ENCODE peak calls at places on chromosomes 3 and 15, in nine cellular contexts. One of them, this sample, is unnamed.

GRCh38 chr3:125443923-125444322 is 68.8 kb upstream of the ZNF148 start:
- DNase-seq in fibroblast of the aortic adventitia: peak; percentile 78
- DNase-seq in psoas muscle: no peak
- DNase-seq in nephron progenitor cell: no peak
- DNase-seq in adrenal gland: no peak
- DNase-seq in fibroblast of lung: peak; percentile 96
- DNase-seq in CD8-positive, alpha-beta T cell: no peak
- DNase-seq in progenitor cell of endocrine pancreas: no peak
- DNase-seq in heart right ventricle: no peak
- DNase-seq in this sample: peak; percentile 67

GRCh38 chr3:134298281-134298680 is 47.6 kb upstream of the RYK start:
- DNase-seq in fibroblast of the aortic adventitia: no peak
- DNase-seq in psoas muscle: no peak
- DNase-seq in nephron progenitor cell: no peak
- DNase-seq in adrenal gland: no peak
- DNase-seq in fibroblast of lung: no peak
- DNase-seq in CD8-positive, alpha-beta T cell: no peak
- DNase-seq in progenitor cell of endocrine pancreas: no peak
- DNase-seq in heart right ventricle: no peak
- DNase-seq in this sample: no peak

GRCh38 chr3:166362698-166363097 is 525.5 kb upstream of the BCHE start:
- DNase-seq in fibroblast of the aortic adventitia: no peak
- DNase-seq in psoas muscle: no peak
- DNase-seq in nephron progenitor cell: no peak
- DNase-seq in adrenal gland: no peak
- DNase-seq in fibroblast of lung: peak; percentile 22
- DNase-seq in CD8-positive, alpha-beta T cell: no peak
- DNase-seq in progenitor cell of endocrine pancreas: no peak
- DNase-seq in heart right ventricle: no peak
- DNase-seq in this sample: no peak

GRCh38 chr3:112032377-112032776 is 2.2 kb upstream of the TMPRSS7 start:
- DNase-seq in fibroblast of the aortic adventitia: no peak
- DNase-seq in psoas muscle: no peak
- DNase-seq in nephron progenitor cell: no peak
- DNase-seq in adrenal gland: peak; percentile 64
- DNase-seq in fibroblast of lung: no peak
- DNase-seq in CD8-positive, alpha-beta T cell: no peak
- DNase-seq in progenitor cell of endocrine pancreas: no peak
- DNase-seq in heart right ventricle: no peak
- DNase-seq in this sample: no peak

GRCh38 chr3:130711885-130712284 is 34.7 kb downstream of the PIK3R4 start:
- DNase-seq in fibroblast of the aortic adventitia: no peak
- DNase-seq in psoas muscle: no peak
- DNase-seq in nephron progenitor cell: no peak
- DNase-seq in adrenal gland: no peak
- DNase-seq in fibroblast of lung: no peak
- DNase-seq in CD8-positive, alpha-beta T cell: no peak
- DNase-seq in progenitor cell of endocrine pancreas: no peak
- DNase-seq in heart right ventricle: no peak
- DNase-seq in this sample: no peak

GRCh38 chr3:9124725-9125124 is 124.7 kb downstream of the SRGAP3 start:
- DNase-seq in fibroblast of the aortic adventitia: no peak
- DNase-seq in psoas muscle: no peak
- DNase-seq in nephron progenitor cell: no peak
- DNase-seq in adrenal gland: no peak
- DNase-seq in fibroblast of lung: no peak
- DNase-seq in CD8-positive, alpha-beta T cell: no peak
- DNase-seq in progenitor cell of endocrine pancreas: no peak
- DNase-seq in heart right ventricle: no peak
- DNase-seq in this sample: no peak

GRCh38 chr15:22871481-22872076 is 33.1 kb downstream of the NIPA2 start:
- DNase-seq in fibroblast of the aortic adventitia: no peak
- DNase-seq in psoas muscle: no peak
- DNase-seq in nephron progenitor cell: no peak
- DNase-seq in adrenal gland: no peak
- DNase-seq in fibroblast of lung: no peak
- DNase-seq in CD8-positive, alpha-beta T cell: no peak
- DNase-seq in progenitor cell of endocrine pancreas: no peak
- DNase-seq in heart right ventricle: no peak
- DNase-seq in this sample: no peak

GRCh38 chr3:59512066-59512465 is 462.2 kb upstream of the CFAP20DC start:
- DNase-seq in fibroblast of the aortic adventitia: no peak
- DNase-seq in psoas muscle: no peak
- DNase-seq in nephron progenitor cell: no peak
- DNase-seq in adrenal gland: no peak
- DNase-seq in fibroblast of lung: no peak
- DNase-seq in CD8-positive, alpha-beta T cell: no peak
- DNase-seq in progenitor cell of endocrine pancreas: no peak
- DNase-seq in heart right ventricle: no peak
- DNase-seq in this sample: no peak

GRCh38 chr3:8840556-8840955 is 71.1 kb upstream of the OXTR start:
- DNase-seq in fibroblast of the aortic adventitia: peak; percentile 65
- DNase-seq in psoas muscle: no peak
- DNase-seq in nephron progenitor cell: no peak
- DNase-seq in adrenal gland: no peak
- DNase-seq in fibroblast of lung: peak; percentile 39
- DNase-seq in CD8-positive, alpha-beta T cell: no peak
- DNase-seq in progenitor cell of endocrine pancreas: no peak
- DNase-seq in heart right ventricle: no peak
- DNase-seq in this sample: peak; percentile 45

GRCh38 chr15:50126072-50126471 is 7.0 kb upstream of the ATP8B4 start:
- DNase-seq in fibroblast of the aortic adventitia: no peak
- DNase-seq in psoas muscle: no peak
- DNase-seq in nephron progenitor cell: no peak
- DNase-seq in adrenal gland: no peak
- DNase-seq in fibroblast of lung: no peak
- DNase-seq in CD8-positive, alpha-beta T cell: no peak
- DNase-seq in progenitor cell of endocrine pancreas: no peak
- DNase-seq in heart right ventricle: no peak
- DNase-seq in this sample: no peak

GRCh38 chr15:59166601-59167265 is 39.9 kb upstream of the LDHAL6B start:
- DNase-seq in fibroblast of the aortic adventitia: no peak
- DNase-seq in psoas muscle: no peak
- DNase-seq in nephron progenitor cell: no peak
- DNase-seq in adrenal gland: no peak
- DNase-seq in fibroblast of lung: no peak
- DNase-seq in CD8-positive, alpha-beta T cell: no peak
- DNase-seq in progenitor cell of endocrine pancreas: no peak
- DNase-seq in heart right ventricle: no peak
- DNase-seq in this sample: no peak

GRCh38 chr3:137199678-137200077 is 241.9 kb downstream of the IL20RB start:
- DNase-seq in fibroblast of the aortic adventitia: no peak
- DNase-seq in psoas muscle: no peak
- DNase-seq in nephron progenitor cell: no peak
- DNase-seq in adrenal gland: no peak
- DNase-seq in fibroblast of lung: no peak
- DNase-seq in CD8-positive, alpha-beta T cell: no peak
- DNase-seq in progenitor cell of endocrine pancreas: no peak
- DNase-seq in heart right ventricle: no peak
- DNase-seq in this sample: no peak

GRCh38 chr3:67704322-67704721 is 49.9 kb upstream of the SUCLG2 start:
- DNase-seq in fibroblast of the aortic adventitia: no peak
- DNase-seq in psoas muscle: no peak
- DNase-seq in nephron progenitor cell: no peak
- DNase-seq in adrenal gland: no peak
- DNase-seq in fibroblast of lung: no peak
- DNase-seq in CD8-positive, alpha-beta T cell: no peak
- DNase-seq in progenitor cell of endocrine pancreas: no peak
- DNase-seq in heart right ventricle: no peak
- DNase-seq in this sample: no peak

GRCh38 chr15:101045835-101046691 is 126.9 kb downstream of the LRRK1 start:
- DNase-seq in fibroblast of the aortic adventitia: no peak
- DNase-seq in psoas muscle: no peak
- DNase-seq in nephron progenitor cell: no peak
- DNase-seq in adrenal gland: peak; percentile 16
- DNase-seq in fibroblast of lung: no peak
- DNase-seq in CD8-positive, alpha-beta T cell: no peak
- DNase-seq in progenitor cell of endocrine pancreas: peak; percentile 7
- DNase-seq in heart right ventricle: no peak
- DNase-seq in this sample: no peak

GRCh38 chr3:54853573-54854404 is 74.1 kb downstream of the LRTM1 start:
- DNase-seq in fibroblast of the aortic adventitia: peak; percentile 68
- DNase-seq in psoas muscle: peak; percentile 89
- DNase-seq in nephron progenitor cell: peak; percentile 91
- DNase-seq in adrenal gland: peak; percentile 87
- DNase-seq in fibroblast of lung: peak; percentile 70
- DNase-seq in CD8-positive, alpha-beta T cell: no peak
- DNase-seq in progenitor cell of endocrine pancreas: peak; percentile 77
- DNase-seq in heart right ventricle: peak; percentile 79
- DNase-seq in this sample: peak; percentile 68

GRCh38 chr3:12472000-12472399 is 12.3 kb upstream of the TSEN2 start:
- DNase-seq in fibroblast of the aortic adventitia: no peak
- DNase-seq in psoas muscle: no peak
- DNase-seq in nephron progenitor cell: no peak
- DNase-seq in adrenal gland: no peak
- DNase-seq in fibroblast of lung: no peak
- DNase-seq in CD8-positive, alpha-beta T cell: no peak
- DNase-seq in progenitor cell of endocrine pancreas: no peak
- DNase-seq in heart right ventricle: no peak
- DNase-seq in this sample: no peak

GRCh38 chr15:94667109-94667508 is 435.7 kb downstream of the MCTP2 start:
- DNase-seq in fibroblast of the aortic adventitia: no peak
- DNase-seq in psoas muscle: no peak
- DNase-seq in nephron progenitor cell: no peak
- DNase-seq in adrenal gland: no peak
- DNase-seq in fibroblast of lung: no peak
- DNase-seq in CD8-positive, alpha-beta T cell: no peak
- DNase-seq in progenitor cell of endocrine pancreas: no peak
- DNase-seq in heart right ventricle: no peak
- DNase-seq in this sample: no peak

GRCh38 chr15:94665687-94666441 is 434.5 kb downstream of the MCTP2 start:
- DNase-seq in fibroblast of the aortic adventitia: no peak
- DNase-seq in psoas muscle: no peak
- DNase-seq in nephron progenitor cell: no peak
- DNase-seq in adrenal gland: no peak
- DNase-seq in fibroblast of lung: no peak
- DNase-seq in CD8-positive, alpha-beta T cell: no peak
- DNase-seq in progenitor cell of endocrine pancreas: no peak
- DNase-seq in heart right ventricle: no peak
- DNase-seq in this sample: no peak

GRCh38 chr15:94671845-94672524 is 440.6 kb downstream of the MCTP2 start:
- DNase-seq in fibroblast of the aortic adventitia: no peak
- DNase-seq in psoas muscle: no peak
- DNase-seq in nephron progenitor cell: peak; percentile 22
- DNase-seq in adrenal gland: no peak
- DNase-seq in fibroblast of lung: peak; percentile 83
- DNase-seq in CD8-positive, alpha-beta T cell: no peak
- DNase-seq in progenitor cell of endocrine pancreas: no peak
- DNase-seq in heart right ventricle: no peak
- DNase-seq in this sample: peak; percentile 45

GRCh38 chr15:94670436-94671034 is 439.2 kb downstream of the MCTP2 start:
- DNase-seq in fibroblast of the aortic adventitia: peak; percentile 46
- DNase-seq in psoas muscle: no peak
- DNase-seq in nephron progenitor cell: no peak
- DNase-seq in adrenal gland: no peak
- DNase-seq in fibroblast of lung: peak; percentile 74
- DNase-seq in CD8-positive, alpha-beta T cell: no peak
- DNase-seq in progenitor cell of endocrine pancreas: no peak
- DNase-seq in heart right ventricle: no peak
- DNase-seq in this sample: peak; percentile 69

DNA sequence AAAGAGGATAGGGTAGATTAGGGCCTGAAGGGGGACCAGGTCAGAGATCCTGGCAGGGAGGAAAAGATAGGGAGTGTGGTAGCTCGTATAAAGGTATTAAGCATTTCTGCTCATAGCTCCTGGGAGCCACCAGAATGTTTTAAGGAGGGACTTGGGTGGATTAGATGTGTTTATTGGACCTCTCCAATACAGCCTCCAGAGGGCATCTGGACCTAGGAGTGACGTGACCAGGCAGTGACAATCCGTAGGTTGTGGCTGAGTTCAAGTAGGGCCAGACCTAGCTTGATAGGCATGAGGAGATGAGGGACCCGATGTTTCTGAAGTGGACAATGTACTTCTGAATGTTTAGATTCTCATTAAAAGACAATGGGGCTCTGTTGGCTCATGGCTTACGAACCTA is 435.2 kb downstream of the MCTP2 start:
- DNase-seq in fibroblast of the aortic adventitia: no peak
- DNase-seq in psoas muscle: no peak
- DNase-seq in nephron progenitor cell: no peak
- DNase-seq in adrenal gland: no peak
- DNase-seq in fibroblast of lung: no peak
- DNase-seq in CD8-positive, alpha-beta T cell: no peak
- DNase-seq in progenitor cell of endocrine pancreas: no peak
- DNase-seq in heart right ventricle: no peak
- DNase-seq in this sample: no peak
- TF ChIP-seq CTCF in fibroblast of the aortic adventitia: no peak
- TF ChIP-seq CTCF in psoas muscle: no peak
- TF ChIP-seq CTCF in nephron progenitor cell: no peak
- TF ChIP-seq CTCF in adrenal gland: no peak
- TF ChIP-seq CTCF in fibroblast of lung: no peak
- TF ChIP-seq CTCF in CD8-positive, alpha-beta T cell: no peak
- TF ChIP-seq CTCF in progenitor cell of endocrine pancreas: no peak
- TF ChIP-seq CTCF in heart right ventricle: no peak
- TF ChIP-seq CTCF in this sample: no peak

GRCh38 chr15:90818251-90819210 is 49.9 kb upstream of the FURIN start:
- DNase-seq in fibroblast of the aortic adventitia: peak; percentile 13
- DNase-seq in psoas muscle: no peak
- DNase-seq in nephron progenitor cell: no peak
- DNase-seq in adrenal gland: no peak
- DNase-seq in fibroblast of lung: no peak
- DNase-seq in CD8-positive, alpha-beta T cell: peak; percentile 49
- DNase-seq in progenitor cell of endocrine pancreas: no peak
- DNase-seq in heart right ventricle: no peak
- DNase-seq in this sample: no peak
- TF ChIP-seq CTCF in fibroblast of the aortic adventitia: peak; percentile 11
- TF ChIP-seq CTCF in psoas muscle: no peak
- TF ChIP-seq CTCF in nephron progenitor cell: no peak
- TF ChIP-seq CTCF in adrenal gland: no peak
- TF ChIP-seq CTCF in fibroblast of lung: no peak
- TF ChIP-seq CTCF in CD8-positive, alpha-beta T cell: peak; percentile 41
- TF ChIP-seq CTCF in progenitor cell of endocrine pancreas: peak; percentile 29
- TF ChIP-seq CTCF in heart right ventricle: no peak
- TF ChIP-seq CTCF in this sample: peak; percentile 19

GRCh38 chr15:65409284-65409631 is 13.5 kb downstream of the IGDCC4 start:
- DNase-seq in fibroblast of the aortic adventitia: peak; percentile 89
- DNase-seq in psoas muscle: peak; percentile 35
- DNase-seq in nephron progenitor cell: no peak
- DNase-seq in adrenal gland: no peak
- DNase-seq in fibroblast of lung: peak; percentile 96
- DNase-seq in CD8-positive, alpha-beta T cell: no peak
- DNase-seq in progenitor cell of endocrine pancreas: no peak
- DNase-seq in heart right ventricle: no peak
- DNase-seq in this sample: peak; percentile 83
- TF ChIP-seq CTCF in fibroblast of the aortic adventitia: peak; percentile 11
- TF ChIP-seq CTCF in psoas muscle: no peak
- TF ChIP-seq CTCF in nephron progenitor cell: no peak
- TF ChIP-seq CTCF in adrenal gland: no peak
- TF ChIP-seq CTCF in fibroblast of lung: no peak
- TF ChIP-seq CTCF in CD8-positive, alpha-beta T cell: no peak
- TF ChIP-seq CTCF in progenitor cell of endocrine pancreas: no peak
- TF ChIP-seq CTCF in heart right ventricle: no peak
- TF ChIP-seq CTCF in this sample: peak; percentile 2

DNA sequence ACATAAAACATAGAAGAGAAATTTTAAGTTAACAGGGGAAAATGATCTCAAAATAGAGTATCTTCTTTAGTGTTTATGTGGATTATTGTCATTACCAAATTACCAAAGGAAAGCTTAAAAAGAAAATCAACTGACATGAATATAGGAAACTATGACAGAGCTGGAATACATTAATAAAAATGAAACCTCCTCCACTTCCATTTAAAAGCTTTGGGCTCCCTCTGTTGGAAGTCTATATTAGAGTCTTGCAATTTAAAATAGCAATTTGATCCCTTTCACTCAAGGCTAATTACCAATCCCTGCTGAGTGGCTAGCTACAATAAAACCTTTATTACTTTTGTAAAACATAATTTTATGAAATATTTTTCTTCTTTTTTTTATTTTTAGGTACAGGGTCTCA is 61.4 kb upstream of the IMPG2 start:
- DNase-seq in fibroblast of the aortic adventitia: peak; percentile 62
- DNase-seq in psoas muscle: no peak
- DNase-seq in nephron progenitor cell: no peak
- DNase-seq in adrenal gland: no peak
- DNase-seq in fibroblast of lung: peak; percentile 73
- DNase-seq in CD8-positive, alpha-beta T cell: no peak
- DNase-seq in progenitor cell of endocrine pancreas: no peak
- DNase-seq in heart right ventricle: no peak
- DNase-seq in this sample: peak; percentile 70
- TF ChIP-seq CTCF in fibroblast of the aortic adventitia: peak; percentile 32
- TF ChIP-seq CTCF in psoas muscle: peak; percentile 58
- TF ChIP-seq CTCF in nephron progenitor cell: peak; percentile 42
- TF ChIP-seq CTCF in adrenal gland: peak; percentile 18
- TF ChIP-seq CTCF in fibroblast of lung: peak; percentile 35
- TF ChIP-seq CTCF in CD8-positive, alpha-beta T cell: peak; percentile 55
- TF ChIP-seq CTCF in progenitor cell of endocrine pancreas: peak; percentile 61
- TF ChIP-seq CTCF in heart right ventricle: peak; percentile 19
- TF ChIP-seq CTCF in this sample: peak; percentile 34